ENCODE peak calls at places on chromosomes 7 and 10, in ten cellular contexts. One of them, this sample, is unnamed.

GRCh38 chr7:112571852-112572607 is 91.2 kb downstream of the LSMEM1 start:
- DNase-seq in RCC 7860: no peak
- DNase-seq in astrocyte: no peak
- DNase-seq in HL-60: no peak
- DNase-seq in activated CD8-positive, alpha-beta memory T cell treated with anti-CD3 and anti-CD28 coated beads for 1 hour: no peak
- DNase-seq in GM03348: no peak
- DNase-seq in thoracic aorta: no peak
- DNase-seq in OCI-LY7: peak
- DNase-seq in cardiac muscle cell: no peak
- DNase-seq in SHP77: no peak
- DNase-seq in this sample: no peak

GRCh38 chr7:13042605-13043236 is 355.3 kb downstream of the ARL4A start:
- DNase-seq in RCC 7860: peak
- DNase-seq in astrocyte: peak
- DNase-seq in HL-60: no peak
- DNase-seq in activated CD8-positive, alpha-beta memory T cell treated with anti-CD3 and anti-CD28 coated beads for 1 hour: no peak
- DNase-seq in GM03348: peak
- DNase-seq in thoracic aorta: no peak
- DNase-seq in OCI-LY7: no peak
- DNase-seq in cardiac muscle cell: no peak
- DNase-seq in SHP77: no peak
- DNase-seq in this sample: no peak

GRCh38 chr7:1693991-1694524 is 24.0 kb downstream of the ELFN1 start:
- DNase-seq in RCC 7860: no peak
- DNase-seq in astrocyte: peak
- DNase-seq in HL-60: no peak
- DNase-seq in activated CD8-positive, alpha-beta memory T cell treated with anti-CD3 and anti-CD28 coated beads for 1 hour: no peak
- DNase-seq in GM03348: no peak
- DNase-seq in thoracic aorta: no peak
- DNase-seq in OCI-LY7: no peak
- DNase-seq in cardiac muscle cell: peak
- DNase-seq in SHP77: peak
- DNase-seq in this sample: peak

GRCh38 chr10:49279015-49279880 is 19.7 kb upstream of the C10orf71 start:
- DNase-seq in RCC 7860: no peak
- DNase-seq in astrocyte: no peak
- DNase-seq in HL-60: no peak
- DNase-seq in activated CD8-positive, alpha-beta memory T cell treated with anti-CD3 and anti-CD28 coated beads for 1 hour: no peak
- DNase-seq in GM03348: no peak
- DNase-seq in thoracic aorta: no peak
- DNase-seq in OCI-LY7: no peak
- DNase-seq in cardiac muscle cell: no peak
- DNase-seq in SHP77: no peak
- DNase-seq in this sample: no peak

GRCh38 chr7:111654414-111654813 is 92.1 kb upstream of the IMMP2L start:
- DNase-seq in RCC 7860: no peak
- DNase-seq in astrocyte: no peak
- DNase-seq in HL-60: no peak
- DNase-seq in activated CD8-positive, alpha-beta memory T cell treated with anti-CD3 and anti-CD28 coated beads for 1 hour: no peak
- DNase-seq in GM03348: no peak
- DNase-seq in thoracic aorta: no peak
- DNase-seq in OCI-LY7: no peak
- DNase-seq in cardiac muscle cell: no peak
- DNase-seq in SHP77: no peak
- DNase-seq in this sample: no peak

GRCh38 chr7:28371846-28372245 is 40.5 kb upstream of the CREB5 start:
- DNase-seq in RCC 7860: no peak
- DNase-seq in astrocyte: no peak
- DNase-seq in HL-60: no peak
- DNase-seq in activated CD8-positive, alpha-beta memory T cell treated with anti-CD3 and anti-CD28 coated beads for 1 hour: no peak
- DNase-seq in GM03348: no peak
- DNase-seq in thoracic aorta: no peak
- DNase-seq in OCI-LY7: no peak
- DNase-seq in cardiac muscle cell: no peak
- DNase-seq in SHP77: no peak
- DNase-seq in this sample: no peak

GRCh38 chr7:113291058-113291457 is 172.7 kb upstream of the SMIM30 start:
- DNase-seq in RCC 7860: no peak
- DNase-seq in astrocyte: no peak
- DNase-seq in HL-60: no peak
- DNase-seq in activated CD8-positive, alpha-beta memory T cell treated with anti-CD3 and anti-CD28 coated beads for 1 hour: no peak
- DNase-seq in GM03348: no peak
- DNase-seq in thoracic aorta: no peak
- DNase-seq in OCI-LY7: no peak
- DNase-seq in cardiac muscle cell: no peak
- DNase-seq in SHP77: no peak
- DNase-seq in this sample: no peak

GRCh38 chr7:15839415-15840100 is 153.1 kb upstream of the MEOX2 start:
- DNase-seq in RCC 7860: no peak
- DNase-seq in astrocyte: no peak
- DNase-seq in HL-60: no peak
- DNase-seq in activated CD8-positive, alpha-beta memory T cell treated with anti-CD3 and anti-CD28 coated beads for 1 hour: no peak
- DNase-seq in GM03348: peak
- DNase-seq in thoracic aorta: no peak
- DNase-seq in OCI-LY7: no peak
- DNase-seq in cardiac muscle cell: peak
- DNase-seq in SHP77: no peak
- DNase-seq in this sample: no peak

GRCh38 chr10:97792058-97792721 is 20.4 kb upstream of the SFRP5 start:
- DNase-seq in RCC 7860: peak
- DNase-seq in astrocyte: no peak
- DNase-seq in HL-60: peak
- DNase-seq in activated CD8-positive, alpha-beta memory T cell treated with anti-CD3 and anti-CD28 coated beads for 1 hour: peak
- DNase-seq in GM03348: peak
- DNase-seq in thoracic aorta: no peak
- DNase-seq in OCI-LY7: peak
- DNase-seq in cardiac muscle cell: peak
- DNase-seq in SHP77: peak
- DNase-seq in this sample: peak

GRCh38 chr10:102673235-102673634 is 29.0 kb downstream of the TRIM8 start:
- DNase-seq in RCC 7860: no peak
- DNase-seq in astrocyte: no peak
- DNase-seq in HL-60: no peak
- DNase-seq in activated CD8-positive, alpha-beta memory T cell treated with anti-CD3 and anti-CD28 coated beads for 1 hour: no peak
- DNase-seq in GM03348: no peak
- DNase-seq in thoracic aorta: no peak
- DNase-seq in OCI-LY7: no peak
- DNase-seq in cardiac muscle cell: no peak
- DNase-seq in SHP77: no peak
- DNase-seq in this sample: no peak

GRCh38 chr10:118698421-118698820 is 56.3 kb downstream of the CACUL1 start:
- DNase-seq in RCC 7860: peak
- DNase-seq in astrocyte: peak
- DNase-seq in HL-60: no peak
- DNase-seq in activated CD8-positive, alpha-beta memory T cell treated with anti-CD3 and anti-CD28 coated beads for 1 hour: peak
- DNase-seq in GM03348: peak
- DNase-seq in thoracic aorta: no peak
- DNase-seq in OCI-LY7: no peak
- DNase-seq in cardiac muscle cell: peak
- DNase-seq in SHP77: no peak
- DNase-seq in this sample: peak

This sample was measured in RPMI7951.